ENCODE peak calls at places on chromosome 3, in ten cellular contexts. E is uterus, B is transverse colon, S is breast epithelium, P is testis, T is sigmoid colon, V is esophagus muscularis mucosa, G is right lobe of liver, D is lower leg skin, C is adrenal gland. X is an unnamed sample.

GRCh38 chr3:146543461-146544012 is 870 bp downstream of the PLSCR1 start:
- DNase-seq in E (peak), B (no peak), S (no peak), P (peak), T (no peak), V (no peak), G (no peak), D (no peak), C (peak), X (peak)

GRCh38 chr3:64220161-64220560 is 5.1 kb downstream of the PRICKLE2 start:
- DNase-seq in E (no peak), B (no peak), S (no peak), P (no peak), T (no peak), V (no peak), G (no peak), D (no peak), C (no peak), X (no peak)

GRCh38 chr3:169522595-169523529 is 140.7 kb downstream of the MECOM start:
- DNase-seq in E (no peak), B (no peak), S (no peak), P (no peak), T (no peak), V (no peak), G (no peak), D (no peak), C (no peak), X (no peak)

GRCh38 chr3:117118604-117119003 is 409.0 kb downstream of the TUSC7 start:
- DNase-seq in E (no peak), B (no peak), S (no peak), P (no peak), T (no peak), V (no peak), G (no peak), D (no peak), C (no peak), X (no peak)

GRCh38 chr3:63067999-63068645 is 192.9 kb upstream of the CADPS start:
- DNase-seq in E (no peak), B (no peak), S (no peak), P (peak), T (no peak), V (no peak), G (no peak), D (no peak), C (no peak), X (no peak)

GRCh38 chr3:48222616-48223513 is at the start of gene CAMP:
- DNase-seq in E (peak), B (peak), S (peak), P (peak), T (peak), V (no peak), G (peak), D (peak), C (peak), X (peak)

GRCh38 chr3:152737021-152737908 is 97.7 kb upstream of the P2RY1 start:
- DNase-seq in E (peak), B (no peak), S (peak), P (no peak), T (peak), V (no peak), G (no peak), D (no peak), C (no peak), X (no peak)

GRCh38 chr3:13192471-13193213 is 119.4 kb upstream of the IQSEC1 start:
- DNase-seq in E (no peak), B (no peak), S (no peak), P (no peak), T (peak), V (no peak), G (peak), D (no peak), C (no peak), X (no peak)

GRCh38 chr3:18061737-18062136 is 319.3 kb upstream of the TBC1D5 start:
- DNase-seq in E (no peak), B (no peak), S (no peak), P (no peak), T (no peak), V (no peak), G (no peak), D (no peak), C (no peak), X (no peak)

GRCh38 chr3:126197854-126198584 is 17.6 kb upstream of the ALDH1L1 start:
- DNase-seq in E (peak), B (peak), S (peak), P (peak), T (peak), V (peak), G (peak), D (no peak), C (peak), X (peak)

GRCh38 chr3:58536501-58537411 is at the start of gene ACOX2:
- DNase-seq in E (peak), B (peak), S (peak), P (peak), T (peak), V (peak), G (peak), D (peak), C (peak), X (peak)

GRCh38 chr3:182711261-182711683 is 82.0 kb upstream of the ATP11B start:
- DNase-seq in E (no peak), B (no peak), S (no peak), P (no peak), T (no peak), V (no peak), G (no peak), D (no peak), C (no peak), X (no peak)

GRCh38 chr3:129231331-129232119 is 17.9 kb upstream of the COPG1 start:
- DNase-seq in E (no peak), B (no peak), S (no peak), P (no peak), T (no peak), V (no peak), G (peak), D (no peak), C (no peak), X (no peak)

GRCh38 chr3:61288446-61288845 is 37.2 kb upstream of the FHIT start:
- DNase-seq in E (no peak), B (no peak), S (no peak), P (no peak), T (no peak), V (no peak), G (no peak), D (no peak), C (no peak), X (no peak)

GRCh38 chr3:23825802-23826201 is 20.0 kb downstream of the UBE2E1 start:
- DNase-seq in E (no peak), B (no peak), S (no peak), P (no peak), T (no peak), V (no peak), G (no peak), D (no peak), C (no peak), X (no peak)

GRCh38 chr3:5162102-5162501 is 25.4 kb upstream of the EDEM1 start:
- DNase-seq in E (no peak), B (no peak), S (no peak), P (peak), T (no peak), V (no peak), G (no peak), D (no peak), C (peak), X (no peak)

GRCh38 chr3:127011270-127011992 is 28.5 kb downstream of the PLXNA1 start:
- DNase-seq in E (no peak), B (no peak), S (no peak), P (no peak), T (no peak), V (no peak), G (no peak), D (no peak), C (no peak), X (no peak)

GRCh38 chr3:139339219-139339906 is 4.5 kb upstream of the MRPS22 start:
- DNase-seq in E (no peak), B (no peak), S (no peak), P (no peak), T (no peak), V (no peak), G (no peak), D (no peak), C (peak), X (no peak)

GRCh38 chr3:172061724-172062184 is 22.4 kb downstream of the FNDC3B start:
- DNase-seq in E (no peak), B (peak), S (no peak), P (no peak), T (no peak), V (no peak), G (no peak), D (no peak), C (no peak), X (no peak)

GRCh38 chr3:134279466-134279865 is 28.8 kb upstream of the RYK start:
- DNase-seq in E (no peak), B (no peak), S (no peak), P (no peak), T (no peak), V (no peak), G (no peak), D (no peak), C (no peak), X (no peak)

GRCh38 chr3:11221818-11222217 is 50.4 kb upstream of the ATG7 start:
- DNase-seq in E (no peak), B (no peak), S (no peak), P (no peak), T (no peak), V (no peak), G (no peak), D (no peak), C (peak), X (no peak)

GRCh38 chr3:150998996-150999395 is 26.5 kb upstream of the CLRN1 start:
- DNase-seq in E (no peak), B (no peak), S (no peak), P (no peak), T (no peak), V (no peak), G (no peak), D (no peak), C (no peak), X (no peak)

GRCh38 chr3:26090589-26090988 is 300.7 kb downstream of the OXSM start:
- DNase-seq in E (no peak), B (no peak), S (no peak), P (no peak), T (no peak), V (no peak), G (no peak), D (no peak), C (no peak), X (no peak)

GRCh38 chr3:31041161-31041978 is 146.9 kb upstream of the GADL1 start:
- DNase-seq in E (no peak), B (no peak), S (no peak), P (no peak), T (no peak), V (no peak), G (no peak), D (no peak), C (no peak), X (no peak)

GRCh38 chr3:87997298-87997697 is 61.5 kb downstream of the CGGBP1 start:
- DNase-seq in E (no peak), B (peak), S (no peak), P (no peak), T (no peak), V (no peak), G (no peak), D (no peak), C (peak), X (no peak)

GRCh38 chr3:30644615-30645014 is 38.2 kb downstream of the TGFBR2 start:
- DNase-seq in E (peak), B (peak), S (peak), P (no peak), T (peak), V (no peak), G (no peak), D (peak), C (peak), X (peak)

GRCh38 chr3:42853739-42854302 is 21.9 kb downstream of the CYP8B1 start:
- DNase-seq in E (no peak), B (no peak), S (no peak), P (no peak), T (no peak), V (no peak), G (no peak), D (peak), C (no peak), X (no peak)

GRCh38 chr3:32392530-32393302 is 1.1 kb downstream of the CMTM7 start:
- DNase-seq in E (peak), B (peak), S (peak), P (peak), T (peak), V (no peak), G (no peak), D (peak), C (peak), X (peak)

GRCh38 chr3:124701687-124702086 is 28.6 kb upstream of the UMPS start:
- DNase-seq in E (no peak), B (no peak), S (no peak), P (no peak), T (no peak), V (no peak), G (no peak), D (no peak), C (no peak), X (no peak)

GRCh38 chr3:43689166-43689565 is 1.6 kb upstream of the ABHD5 start:
- DNase-seq in E (no peak), B (no peak), S (no peak), P (no peak), T (no peak), V (no peak), G (no peak), D (no peak), C (no peak), X (no peak)

GRCh38 chr3:114584734-114585371 is 291.0 kb downstream of the TIGIT start:
- DNase-seq in E (no peak), B (no peak), S (no peak), P (peak), T (no peak), V (no peak), G (no peak), D (no peak), C (no peak), X (peak)

GRCh38 chr3:39664931-39665330 is 144.5 kb upstream of the MYRIP start:
- DNase-seq in E (no peak), B (no peak), S (no peak), P (no peak), T (no peak), V (no peak), G (no peak), D (no peak), C (no peak), X (no peak)

GRCh38 chr3:40971191-40972168 is 227.8 kb upstream of the CTNNB1 start:
- DNase-seq in E (peak), B (peak), S (peak), P (peak), T (peak), V (no peak), G (peak), D (peak), C (peak), X (peak)

GRCh38 chr3:53780806-53781205 is 65.4 kb downstream of the CHDH start:
- DNase-seq in E (no peak), B (no peak), S (no peak), P (no peak), T (no peak), V (no peak), G (no peak), D (no peak), C (no peak), X (no peak)

GRCh38 chr3:174812172-174812862 is 46.8 kb upstream of the NAALADL2 start:
- DNase-seq in E (no peak), B (no peak), S (no peak), P (no peak), T (no peak), V (no peak), G (no peak), D (no peak), C (no peak), X (no peak)

GRCh38 chr3:196192036-196193001 is 18.9 kb downstream of the ZDHHC19 start:
- DNase-seq in E (no peak), B (peak), S (no peak), P (no peak), T (no peak), V (no peak), G (no peak), D (no peak), C (no peak), X (no peak)

GRCh38 chr3:175865724-175866123 is 1006.6 kb downstream of the NAALADL2 start:
- DNase-seq in E (no peak), B (no peak), S (no peak), P (no peak), T (no peak), V (no peak), G (no peak), D (no peak), C (no peak), X (no peak)
- TF ChIP-seq POLR2A in E (no peak), B (no peak), S (no peak), P (no peak), T (no peak), V (no peak), G (no peak), D (no peak), C (no peak), X (no peak)

DNA sequence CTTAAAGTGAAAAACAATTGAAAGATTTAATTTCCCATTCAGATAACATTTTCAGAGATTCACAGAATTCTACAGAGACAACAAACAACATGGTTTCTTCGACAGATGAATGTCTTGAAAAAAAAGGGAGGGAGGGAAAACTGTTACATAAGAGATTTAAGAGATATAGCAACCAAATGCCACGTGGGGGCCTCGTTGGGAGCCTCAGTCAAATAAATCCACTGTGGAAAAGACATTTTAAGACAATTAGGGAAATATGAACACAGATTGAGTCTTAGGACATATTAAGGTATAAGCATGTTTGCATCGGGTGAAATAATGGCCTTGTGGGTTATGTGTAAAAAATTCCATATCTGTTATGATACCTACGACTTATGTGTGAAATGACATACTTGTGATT is 5.0 kb upstream of the PRRT3 start:
- DNase-seq in E (no peak), B (no peak), S (no peak), P (no peak), T (no peak), V (no peak), G (no peak), D (peak), C (no peak), X (no peak)
- TF ChIP-seq CTCF in E (no peak), B (no peak), S (no peak), P (no peak), T (no peak), V (no peak), G (no peak), D (no peak), C (no peak), X (no peak)

GRCh38 chr3:49466047-49466446 is 4.0 kb upstream of the DAG1 start:
- DNase-seq in E (no peak), B (no peak), S (no peak), P (no peak), T (no peak), V (no peak), G (no peak), D (no peak), C (no peak), X (no peak)

GRCh38 chr3:49470714-49471420 is 800 bp downstream of the DAG1 start:
- DNase-seq in E (peak), B (no peak), S (no peak), P (no peak), T (no peak), V (no peak), G (no peak), D (no peak), C (no peak), X (no peak)

GRCh38 chr3:49471856-49472495 is 1.9 kb downstream of the DAG1 start:
- DNase-seq in E (no peak), B (no peak), S (no peak), P (no peak), T (no peak), V (no peak), G (no peak), D (no peak), C (no peak), X (no peak)

GRCh38 chr3:49469876-49470713 is at the start of gene DAG1:
- DNase-seq in E (peak), B (peak), S (peak), P (peak), T (peak), V (peak), G (peak), D (peak), C (peak), X (peak)

DNA sequence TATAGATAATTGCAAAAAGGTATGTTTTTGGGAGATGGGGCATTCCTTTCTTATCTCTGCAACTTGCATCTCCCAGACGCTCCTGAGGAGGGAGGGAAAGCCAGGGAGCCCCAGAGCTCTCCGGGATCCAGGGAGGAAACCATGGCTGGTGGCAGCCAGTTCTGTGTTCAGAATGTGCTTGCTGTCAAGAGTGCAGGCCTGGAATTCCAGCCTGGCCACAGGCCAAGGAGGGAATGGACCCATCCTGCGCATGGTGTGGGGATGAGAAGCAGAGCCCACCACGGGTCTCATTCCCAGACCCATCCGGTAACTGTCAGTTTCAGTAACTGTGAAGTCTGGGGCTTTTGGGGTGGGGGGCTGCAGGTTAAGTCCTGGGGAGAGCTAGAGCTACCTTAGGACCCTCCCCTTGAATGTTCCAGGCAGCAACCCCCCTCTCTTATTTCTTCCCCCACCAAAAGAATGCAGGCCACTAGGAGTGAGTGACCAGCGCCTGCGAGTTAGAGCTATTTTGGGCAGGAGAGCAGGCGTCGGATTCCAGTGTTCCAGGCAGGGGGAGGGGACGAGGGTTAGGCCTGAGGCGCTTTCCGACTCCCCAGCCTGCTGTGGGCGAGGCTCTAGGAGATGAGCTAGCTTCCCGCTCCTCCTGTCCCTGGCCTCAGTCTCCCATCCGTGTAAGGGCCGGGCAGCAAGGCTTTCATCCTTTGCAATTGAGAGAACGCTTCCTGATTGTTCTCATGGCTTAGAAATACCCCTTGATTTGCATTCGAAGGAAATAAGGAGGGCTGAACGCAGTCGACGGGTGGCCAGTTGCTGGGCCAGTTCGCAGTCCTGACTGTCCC is 811 bp upstream of the DAG1 start:
- DNase-seq in E (peak), B (peak), S (peak), P (peak), T (peak), V (peak), G (peak), D (peak), C (peak), X (peak)
- TF ChIP-seq POLR2A in E (no peak), B (no peak), S (no peak), P (no peak), T (no peak), V (no peak), G (no peak), D (no peak), C (no peak), X (no peak)

GRCh38 chr3:186529204-186529999 is 14.8 kb downstream of the CRYGS start:
- DNase-seq in E (no peak), B (no peak), S (no peak), P (no peak), T (no peak), V (no peak), G (no peak), D (no peak), C (no peak), X (no peak)
- TF ChIP-seq CTCF in E (no peak), B (no peak), S (no peak), P (no peak), T (no peak), V (no peak), G (no peak), D (no peak), C (no peak), X (no peak)